ENCODE peak calls at places on chromosomes 3 and 15, in eight cellular contexts. A is thoracic aorta, L is uterus, B is cardiac fibroblast, D is Peyer's patch, F is ovary, R is AG10803, Z is RWPE1. V is an unnamed sample.

GRCh38 chr3:13612829-13613228 is 63.9 kb downstream of the FBLN2 start:
- DNase-seq in L (no peak), F (no peak), Z (no peak), A (peak), D (no peak), R (peak), B (peak), V (no peak)

GRCh38 chr3:21670386-21670785 is 80.6 kb downstream of the ZNF385D start:
- DNase-seq in Z (no peak), D (no peak), R (no peak), L (no peak), A (no peak), F (no peak), B (no peak), V (no peak)

GRCh38 chr3:56795097-56795806 is 6.5 kb downstream of the ARHGEF3 start:
- DNase-seq in B (peak), R (peak), Z (no peak), F (no peak), D (no peak), L (no peak), A (no peak), V (no peak)

GRCh38 chr3:15808679-15809078 is 10.9 kb upstream of the ANKRD28 start:
- DNase-seq in A (no peak), L (no peak), R (no peak), F (no peak), Z (no peak), D (no peak), B (no peak), V (no peak)

GRCh38 chr3:193030276-193030675 is 112.6 kb upstream of the MB21D2 start:
- DNase-seq in L (no peak), B (peak), D (no peak), A (no peak), Z (peak), F (no peak), R (peak), V (no peak)

GRCh38 chr3:155282416-155283091 is 10.9 kb downstream of the STRIT1 start:
- DNase-seq in D (no peak), L (no peak), F (no peak), Z (no peak), A (no peak), B (peak), R (peak), V (no peak)

GRCh38 chr15:58555168-58556027 is 123.6 kb downstream of the LIPC start:
- DNase-seq in B (no peak), L (no peak), Z (no peak), R (no peak), A (no peak), D (no peak), F (no peak), V (peak)

GRCh38 chr15:89090791-89091666 is 2.8 kb downstream of the ABHD2 start:
- DNase-seq in D (peak), Z (peak), F (peak), A (peak), R (peak), L (peak), B (peak), V (peak)

GRCh38 chr15:99753066-99753465 is 19.8 kb upstream of the LYSMD4 start:
- DNase-seq in D (no peak), R (no peak), L (no peak), F (no peak), Z (no peak), A (no peak), B (no peak), V (peak)

GRCh38 chr3:191244242-191244867 is 45.3 kb downstream of the OSTN start:
- DNase-seq in R (peak), L (no peak), F (no peak), D (no peak), Z (peak), B (peak), A (no peak), V (no peak)
- TF ChIP-seq CTCF in R (peak), L (peak), F (no peak), D (peak), Z (peak), B (peak), A (peak), V (peak)

GRCh38 chr3:52301042-52301441 is 13.4 kb downstream of the GLYCTK start:
- DNase-seq in F (no peak), R (no peak), B (no peak), D (no peak), A (no peak), Z (no peak), L (no peak), V (no peak)

GRCh38 chr3:52297242-52298146 is 9.9 kb downstream of the GLYCTK start:
- DNase-seq in L (no peak), Z (no peak), A (no peak), F (no peak), B (no peak), R (no peak), D (no peak), V (no peak)

GRCh38 chr3:52299247-52299657 is 11.6 kb downstream of the GLYCTK start:
- DNase-seq in A (no peak), L (no peak), F (peak), Z (no peak), B (no peak), D (no peak), R (no peak), V (no peak)

GRCh38 chr3:52298147-52299098 is 10.8 kb downstream of the GLYCTK start:
- DNase-seq in A (no peak), B (no peak), F (peak), Z (no peak), L (no peak), R (no peak), D (no peak), V (no peak)

DNA sequence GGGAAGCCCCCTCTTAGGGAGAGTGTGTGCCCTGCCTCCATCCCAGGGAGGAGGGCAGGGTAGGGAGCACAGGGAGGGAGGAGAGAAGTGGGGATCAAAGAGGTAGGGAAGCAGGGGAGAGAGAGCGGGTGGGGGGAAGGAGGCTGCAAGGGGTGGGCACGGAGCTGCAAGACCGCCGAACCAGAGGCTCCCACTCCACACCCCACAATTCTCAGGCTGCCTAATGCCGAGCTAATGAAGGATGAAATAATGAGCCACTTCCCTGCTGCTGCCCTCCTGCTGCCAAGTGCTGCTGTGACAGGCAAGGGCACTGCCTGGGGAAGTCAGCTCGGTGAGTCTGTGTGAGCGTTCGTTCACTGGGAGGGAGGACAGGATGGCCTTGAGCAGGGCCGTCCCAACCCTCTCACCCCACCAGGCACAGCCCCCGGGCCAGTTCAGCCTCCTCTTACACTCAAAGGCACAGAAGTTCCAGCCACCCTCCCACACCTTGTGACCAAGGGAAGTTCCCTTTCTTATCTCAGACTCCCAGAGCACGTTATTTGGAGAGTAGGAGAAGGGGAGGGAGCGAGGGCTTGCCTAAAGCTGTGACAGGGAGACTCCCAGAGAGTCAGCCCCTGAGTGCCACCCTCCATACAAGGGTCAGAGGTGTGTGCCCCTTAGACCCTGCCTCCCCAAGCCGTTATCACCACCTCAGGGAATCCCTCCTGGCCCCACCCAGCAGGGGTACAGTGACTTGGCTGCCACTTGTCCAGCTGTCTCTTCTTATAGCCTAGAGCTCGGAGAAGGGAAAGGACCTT is 12.4 kb downstream of the GLYCTK start:
- DNase-seq in B (peak), A (no peak), D (no peak), Z (no peak), F (peak), R (no peak), L (no peak), V (no peak)
- TF ChIP-seq CTCF in B (peak), A (no peak), D (peak), Z (no peak), F (no peak), R (peak), L (peak), V (no peak)

DNA sequence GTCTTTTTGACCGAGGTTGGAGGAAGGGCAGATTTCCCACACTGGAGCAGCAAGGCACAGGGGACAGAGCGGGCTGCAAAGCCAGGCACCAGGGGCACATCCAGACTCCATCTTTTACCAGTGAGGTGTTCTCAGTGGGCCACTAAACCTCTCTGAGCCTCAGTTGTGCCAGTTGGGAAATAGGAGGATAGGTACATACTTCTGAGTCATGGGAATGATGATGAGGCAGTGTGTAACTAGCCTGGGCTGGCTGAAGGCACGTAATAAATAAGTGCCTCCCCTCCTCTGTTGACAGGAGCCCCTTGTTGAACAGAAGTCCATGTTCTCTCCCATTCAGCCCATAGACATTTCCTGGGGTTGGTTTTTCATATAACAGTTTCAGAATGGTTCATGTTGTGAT is 48.7 kb downstream of the GPD1L start:
- DNase-seq in A (no peak), D (no peak), Z (no peak), F (no peak), R (no peak), B (no peak), L (no peak), V (no peak)
- TF ChIP-seq CTCF in A (no peak), D (no peak), Z (no peak), F (no peak), R (no peak), B (no peak), L (no peak), V (no peak)

DNA sequence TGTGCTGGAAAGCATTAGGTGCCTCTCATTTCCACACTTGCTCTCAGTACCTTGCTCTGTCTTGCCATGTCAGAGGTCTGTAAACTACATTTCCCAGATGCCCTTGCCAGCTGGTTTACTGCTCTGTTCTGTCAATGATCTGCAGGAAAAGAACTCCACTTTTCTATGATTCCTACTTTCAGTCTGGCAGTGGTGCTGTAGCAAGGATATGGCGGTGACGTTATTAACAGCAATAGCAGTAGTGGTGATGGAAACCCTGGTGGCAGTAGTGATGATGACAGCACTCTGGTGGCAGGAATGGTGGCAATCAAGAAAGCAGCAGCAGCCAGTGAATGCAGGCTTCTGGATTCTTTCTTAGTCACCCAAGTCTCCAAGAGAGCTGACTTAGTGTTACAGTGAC is 665.2 kb downstream of the DIPK2A start:
- DNase-seq in B (no peak), Z (no peak), R (no peak), A (no peak), L (no peak), D (no peak), F (no peak), V (peak)
- TF ChIP-seq CTCF in B (no peak), Z (no peak), R (no peak), A (no peak), L (no peak), D (no peak), F (no peak), V (peak)

GRCh38 chr3:20225769-20226168 is 39.8 kb upstream of the SGO1 start:
- DNase-seq in R (peak), F (no peak), A (no peak), D (no peak), L (no peak), Z (peak), B (peak), V (no peak)
- TF ChIP-seq CTCF in R (peak), F (peak), A (peak), D (peak), L (peak), Z (peak), B (peak), V (no peak)

DNA sequence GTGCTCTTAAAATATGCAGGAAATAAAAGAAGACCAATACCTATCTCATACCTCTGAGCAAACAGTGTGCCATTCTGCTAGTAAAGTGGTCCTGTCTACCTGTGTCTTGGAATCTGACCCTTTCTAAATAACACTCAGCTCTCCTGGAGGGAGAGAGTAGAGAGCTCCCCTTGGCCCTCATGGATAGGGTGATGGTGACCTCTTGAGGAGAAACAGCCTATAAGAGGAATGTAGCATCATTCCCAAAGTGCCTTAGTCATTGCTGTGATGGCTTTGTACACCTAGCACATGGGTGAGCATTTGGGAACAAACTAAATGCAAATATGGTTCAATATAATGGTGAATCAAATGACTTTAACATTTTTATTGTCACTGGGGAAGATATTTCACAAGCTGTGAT is 10.0 kb downstream of the SNTN start:
- DNase-seq in D (no peak), R (peak), B (no peak), A (no peak), L (no peak), Z (peak), F (no peak), V (no peak)
- TF ChIP-seq CTCF in D (peak), R (peak), B (no peak), A (no peak), L (no peak), Z (no peak), F (no peak), V (no peak)

GRCh38 chr15:63636518-63637061 is 39.4 kb downstream of the FBXL22 start:
- DNase-seq in R (no peak), F (no peak), Z (no peak), L (no peak), B (no peak), A (no peak), D (no peak), V (no peak)

GRCh38 chr15:63630036-63630751 is 33.0 kb downstream of the FBXL22 start:
- DNase-seq in B (no peak), Z (no peak), D (no peak), F (no peak), R (no peak), L (no peak), A (no peak), V (no peak)

GRCh38 chr15:63633312-63633711 is 36.1 kb downstream of the FBXL22 start:
- DNase-seq in L (no peak), D (no peak), F (no peak), A (no peak), R (no peak), Z (no peak), B (no peak), V (no peak)

GRCh38 chr15:63638828-63639227 is 41.6 kb downstream of the FBXL22 start:
- DNase-seq in R (no peak), B (no peak), D (no peak), Z (no peak), F (no peak), A (no peak), L (no peak), V (no peak)

GRCh38 chr15:63634154-63634553 is 37.0 kb downstream of the FBXL22 start:
- DNase-seq in B (peak), D (no peak), Z (no peak), L (no peak), F (no peak), A (no peak), R (no peak), V (no peak)
- TF ChIP-seq CTCF in B (no peak), D (no peak), Z (no peak), L (no peak), F (no peak), A (no peak), R (no peak), V (no peak)

DNA sequence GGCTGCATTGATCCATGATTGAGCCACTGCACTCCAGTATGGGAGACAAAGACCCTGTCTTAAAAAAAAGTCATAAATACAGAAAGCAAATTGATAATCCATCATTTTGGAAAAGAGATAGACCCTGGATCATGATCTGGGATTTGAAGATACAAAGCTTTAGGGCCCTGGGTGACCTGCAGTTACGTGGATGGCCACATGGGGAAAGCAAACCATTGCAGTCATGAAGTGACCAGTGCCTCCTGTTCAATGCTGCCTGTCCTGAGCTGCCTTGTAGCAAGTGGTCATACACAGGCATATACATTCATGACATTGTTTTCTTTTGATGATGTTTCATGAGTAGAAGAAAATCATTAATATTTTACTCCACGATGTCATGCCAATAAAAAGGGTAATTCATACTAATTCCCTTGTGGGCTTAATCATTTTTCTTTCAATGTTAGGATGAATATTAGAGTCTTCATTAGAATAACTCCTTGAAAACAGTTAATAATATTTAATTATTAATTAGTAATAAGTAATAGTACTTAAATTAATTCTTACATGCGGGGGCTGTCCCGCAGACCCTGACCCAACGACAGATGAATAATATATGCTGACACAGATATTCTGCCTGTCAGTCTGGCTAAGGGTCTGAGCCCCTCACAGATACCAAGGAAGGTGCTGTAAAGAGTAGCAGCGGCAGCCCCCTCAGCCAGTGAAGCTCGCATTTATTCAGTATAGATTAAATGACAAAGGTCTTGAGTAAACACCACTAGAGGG is 109.0 kb upstream of the UNC13C start:
- DNase-seq in R (no peak), A (no peak), L (no peak), Z (peak), B (no peak), D (no peak), F (no peak), V (no peak)
- TF ChIP-seq CTCF in R (no peak), A (no peak), L (no peak), Z (peak), B (peak), D (no peak), F (no peak), V (peak)

GRCh38 chr3:47664519-47664918 is 85.9 kb upstream of the CSPG5 start:
- DNase-seq in B (peak), D (no peak), A (no peak), R (peak), L (no peak), F (no peak), Z (no peak), V (no peak)
- TF ChIP-seq CTCF in B (peak), D (no peak), A (no peak), R (peak), L (no peak), F (no peak), Z (no peak), V (no peak)

DNA sequence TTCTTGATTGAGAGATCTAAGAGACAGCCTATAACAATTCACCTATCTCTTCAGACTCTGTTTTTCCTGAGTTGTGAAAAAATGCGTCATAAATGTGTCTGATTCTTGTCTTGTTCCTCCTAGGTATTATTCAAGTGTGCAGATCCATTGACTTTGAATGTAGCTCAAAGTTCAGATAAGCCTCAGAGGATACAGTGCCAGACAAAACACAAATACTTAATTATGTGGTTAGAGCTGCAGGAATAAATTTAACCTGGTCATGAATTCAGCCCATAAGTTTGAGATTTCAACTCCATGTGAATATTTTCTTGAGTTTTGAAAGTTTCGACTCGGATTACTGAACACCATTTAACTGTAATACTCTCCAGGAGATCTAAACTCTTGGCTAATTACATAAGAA is 174.0 kb downstream of the ECT2 start:
- DNase-seq in F (no peak), L (no peak), B (no peak), A (no peak), R (no peak), D (no peak), Z (no peak), V (no peak)
- TF ChIP-seq CTCF in F (no peak), L (no peak), B (no peak), A (no peak), R (no peak), D (no peak), Z (no peak), V (no peak)